ENCODE peak calls at places on chromosomes 5 and 9, in five cellular contexts. M, C, N, W and H are unnamed samples.

GRCh38 chr5:141822134-141822533 is 56.1 kb downstream of the PCDH1 start:
- DNase-seq in M (no peak), C (no peak), N (no peak), W (no peak), H (no peak)

GRCh38 chr9:96376926-96377874 is 6.3 kb downstream of the SLC35D2 start:
- DNase-seq in M (no peak), C (peak), N (peak), W (no peak), H (no peak)

GRCh38 chr5:19927919-19928318 is 60.1 kb downstream of the CDH18 start:
- DNase-seq in M (no peak), C (no peak), N (no peak), W (no peak), H (no peak)

GRCh38 chr9:30575691-30576090 is 1808.8 kb upstream of the ACO1 start:
- DNase-seq in M (no peak), C (no peak), N (no peak), W (no peak), H (no peak)

GRCh38 chr5:150734579-150735384 is 24.0 kb downstream of the DCTN4 start:
- DNase-seq in M (peak), C (no peak), N (peak), W (peak), H (peak)

GRCh38 chr5:82365026-82365425 is 86.9 kb upstream of the RPS23 start:
- DNase-seq in M (no peak), C (no peak), N (no peak), W (no peak), H (no peak)

GRCh38 chr9:84107081-84107480 is 126.5 kb downstream of the RMI1 start:
- DNase-seq in M (no peak), C (no peak), N (no peak), W (no peak), H (no peak)

GRCh38 chr5:145948921-145949320 is 12.5 kb downstream of the SH3RF2 start:
- DNase-seq in M (no peak), C (peak), N (no peak), W (no peak), H (no peak)

GRCh38 chr9:121075251-121076036 is 689 bp downstream of the CNTRL start:
- DNase-seq in M (no peak), C (no peak), N (peak), W (peak), H (peak)

GRCh38 chr5:173592050-173592669 is 24.3 kb downstream of the BOD1 start:
- DNase-seq in M (no peak), C (peak), N (peak), W (peak), H (peak)

GRCh38 chr5:92644271-92644886 is 936.6 kb downstream of the NR2F1-AS1 start:
- DNase-seq in M (no peak), C (no peak), N (no peak), W (no peak), H (no peak)

GRCh38 chr9:112945620-112946208 is 55.0 kb upstream of the SLC46A2 start:
- DNase-seq in M (peak), C (no peak), N (peak), W (peak), H (no peak)

GRCh38 chr5:33479321-33479720 is 38.6 kb downstream of the TARS1 start:
- DNase-seq in M (no peak), C (no peak), N (no peak), W (no peak), H (no peak)

GRCh38 chr5:168315991-168316578 is 24.6 kb downstream of the WWC1 start:
- DNase-seq in M (no peak), C (no peak), N (peak), W (no peak), H (no peak)

GRCh38 chr5:64818245-64818644 is 49.5 kb downstream of the CWC27 start:
- DNase-seq in M (no peak), C (no peak), N (peak), W (no peak), H (no peak)

GRCh38 chr5:62043289-62044274 is 262.4 kb upstream of the KIF2A start:
- DNase-seq in M (peak), C (no peak), N (no peak), W (no peak), H (no peak)

GRCh38 chr5:57368010-57368409 is 114.6 kb downstream of the ACTBL2 start:
- DNase-seq in M (no peak), C (peak), N (peak), W (no peak), H (no peak)

GRCh38 chr9:135488013-135488330 is 8.4 kb downstream of the PPP1R26 start:
- DNase-seq in M (no peak), C (no peak), N (no peak), W (no peak), H (no peak)

GRCh38 chr5:54774281-54775171 is 210.9 kb downstream of the ESM1 start:
- DNase-seq in M (no peak), C (no peak), N (no peak), W (no peak), H (no peak)

GRCh38 chr5:74061292-74061691 is 435.3 kb downstream of the ARHGEF28 start:
- DNase-seq in M (no peak), C (no peak), N (no peak), W (no peak), H (no peak)

GRCh38 chr9:4084440-4084818 is 215.4 kb downstream of the GLIS3 start:
- DNase-seq in M (no peak), C (no peak), N (no peak), W (peak), H (no peak)

GRCh38 chr9:34382879-34383278 is 6.2 kb upstream of the MYORG start:
- DNase-seq in M (peak), C (no peak), N (no peak), W (no peak), H (no peak)

GRCh38 chr5:83450183-83450839 is 21.2 kb upstream of the VCAN start:
- DNase-seq in M (no peak), C (peak), N (peak), W (no peak), H (no peak)

GRCh38 chr9:109538346-109538745 is 40.2 kb upstream of the PTPN3 start:
- DNase-seq in M (no peak), C (no peak), N (peak), W (no peak), H (no peak)

GRCh38 chr5:107376546-107377276 is 294.0 kb downstream of the EFNA5 start:
- DNase-seq in M (no peak), C (peak), N (no peak), W (no peak), H (no peak)

GRCh38 chr9:87034891-87035290 is 87.6 kb upstream of the GAS1 start:
- DNase-seq in M (no peak), C (no peak), N (no peak), W (no peak), H (no peak)
- H3K4me3 ChIP-seq in M (no peak), C (no peak), N (no peak), W (no peak), H (no peak)

GRCh38 chr5:52746539-52746938 is 41.2 kb upstream of the ITGA1 start:
- DNase-seq in M (no peak), C (no peak), N (no peak), W (no peak), H (no peak)
- H2AFZ ChIP-seq in M (no peak), C (no peak), N (no peak), W (no peak), H (no peak)

GRCh38 chr9:80797427-80797825 is 891.9 kb downstream of the TLE1 start:
- DNase-seq in M (no peak), C (no peak), N (no peak), W (no peak), H (no peak)
- H3K4me3 ChIP-seq in M (no peak), C (no peak), N (no peak), W (no peak), H (no peak)

GRCh38 chr5:22627029-22627428 is 226.1 kb downstream of the CDH12 start:
- DNase-seq in M (no peak), C (no peak), N (no peak), W (no peak), H (no peak)

GRCh38 chr5:22625451-22625850 is 227.7 kb downstream of the CDH12 start:
- DNase-seq in M (no peak), C (no peak), N (no peak), W (no peak), H (no peak)

GRCh38 chr5:22615964-22616363 is 237.2 kb downstream of the CDH12 start:
- DNase-seq in M (no peak), C (no peak), N (no peak), W (no peak), H (no peak)

DNA sequence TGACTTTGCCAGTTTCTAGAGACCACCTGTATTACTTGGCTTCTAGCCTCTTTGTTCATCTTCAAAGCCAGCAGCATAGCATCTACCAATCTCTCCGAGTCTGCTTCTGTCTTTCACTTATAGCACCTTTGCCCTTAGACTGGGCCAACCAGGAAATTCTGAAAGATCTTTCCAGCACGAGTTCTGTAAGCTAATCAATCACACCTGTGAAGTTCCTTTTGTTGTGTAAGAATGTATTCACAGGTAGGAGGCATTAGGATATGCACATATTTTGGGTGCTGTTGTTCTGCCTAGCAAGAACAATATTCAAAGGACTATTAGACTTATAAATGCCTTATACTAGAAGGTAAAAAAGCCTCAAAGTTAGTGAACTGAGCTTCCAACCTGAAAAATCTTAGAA is 232.1 kb downstream of the CDH12 start:
- DNase-seq in M (no peak), C (no peak), N (no peak), W (no peak), H (no peak)
- H2AFZ ChIP-seq in M (no peak), C (no peak), N (no peak), W (no peak), H (no peak)

GRCh38 chr9:90271707-90272106 is 370.9 kb downstream of the DIRAS2 start:
- DNase-seq in M (no peak), C (no peak), N (no peak), W (no peak), H (no peak)

DNA sequence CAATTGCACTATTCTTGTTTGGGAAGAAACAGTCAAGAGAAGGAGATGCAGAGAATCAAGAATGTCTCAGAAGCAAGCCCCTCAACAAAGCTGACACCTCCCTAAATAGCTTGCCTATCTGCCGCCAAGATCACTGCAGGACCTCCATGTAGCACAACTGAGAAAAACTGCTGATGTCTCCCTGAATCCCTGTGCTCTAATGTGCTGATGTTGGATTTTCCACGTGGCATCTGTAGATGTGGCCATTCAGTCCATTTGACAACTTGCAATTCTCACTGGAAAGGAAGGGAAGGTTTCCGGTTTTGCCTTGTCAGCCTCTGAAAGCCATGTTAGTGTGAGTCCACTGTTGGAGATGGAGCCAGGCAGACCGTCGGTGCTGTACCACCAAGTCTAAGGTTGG is 374.0 kb downstream of the DIRAS2 start:
- DNase-seq in M (no peak), C (no peak), N (no peak), W (no peak), H (no peak)
- H3K4me3 ChIP-seq in M (no peak), C (no peak), N (no peak), W (no peak), H (no peak)

GRCh38 chr5:2901511-2901910 is 150.0 kb upstream of the IRX2 start:
- DNase-seq in M (peak), C (no peak), N (no peak), W (no peak), H (no peak)
- H2AFZ ChIP-seq in M (no peak), C (no peak), N (no peak), W (no peak), H (no peak)

DNA sequence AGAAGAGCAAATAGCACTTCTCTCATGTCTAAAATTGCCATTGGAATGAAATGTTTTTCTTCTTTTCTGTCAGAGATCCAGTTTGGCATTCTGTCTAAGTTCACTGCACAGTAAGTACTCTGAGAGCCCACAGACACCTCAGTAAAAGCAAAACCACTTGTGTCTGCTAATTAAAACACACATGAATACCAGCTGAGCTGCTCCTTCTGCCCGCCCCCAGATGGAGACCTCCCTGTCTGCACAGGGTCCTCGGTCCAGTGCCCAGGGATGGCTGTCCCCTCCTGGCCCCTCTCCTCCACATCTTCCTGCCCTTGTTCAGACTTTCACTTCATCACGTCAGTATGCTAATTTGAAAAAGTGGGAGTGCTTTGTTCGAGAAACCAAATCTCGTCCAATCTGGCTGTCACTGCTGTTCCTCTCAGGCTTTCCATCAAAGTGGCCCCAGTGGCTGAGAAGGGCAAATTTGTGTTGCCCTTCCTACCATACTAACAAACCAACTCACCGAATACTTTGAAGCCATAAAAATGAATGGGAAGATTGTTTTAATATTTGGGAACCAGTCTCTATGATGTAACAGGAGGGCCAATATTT is 43.5 kb downstream of the LIX1 start:
- DNase-seq in M (no peak), C (no peak), N (no peak), W (no peak), H (peak)
- H3K4me3 ChIP-seq in M (no peak), C (no peak), N (no peak), W (peak), H (peak)